ENCODE peak calls at places on chromosomes 4 and X, in seven cellular contexts. P is cardiac muscle cell, Y is OCI-LY7, A is spleen, D is ovary, F is GM23248, I is endodermal cell. S is an unnamed sample.

GRCh38 chr4:37685726-37686372 is 327 bp downstream of the RELL1 start:
- DNase-seq in P (peak; percentile 46), Y (peak; percentile 65), A (no peak), D (peak; percentile 72), F (peak; percentile 76), I (no peak), S (peak; percentile 88)

GRCh38 chrX:39445336-39445735 is 644.1 kb downstream of the MID1IP1 start:
- DNase-seq in P (peak; percentile 11), Y (peak; percentile 11), A (no peak), D (no peak), F (no peak), I (peak; percentile 91), S (no peak)

GRCh38 chr4:41796545-41797210 is 48.2 kb upstream of the PHOX2B start:
- DNase-seq in P (no peak), Y (no peak), A (no peak), D (no peak), F (no peak), I (peak; percentile 90), S (no peak)

GRCh38 chr4:168524006-168524405 is 27.2 kb downstream of the PALLD start:
- DNase-seq in P (peak; percentile 83), Y (no peak), A (no peak), D (no peak), F (peak; percentile 81), I (no peak), S (no peak)

GRCh38 chr4:176778063-176778462 is 14.7 kb downstream of the VEGFC start:
- DNase-seq in P (peak; percentile 81), Y (no peak), A (no peak), D (no peak), F (peak; percentile 92), I (no peak), S (no peak)

GRCh38 chrX:14497184-14497666 is 32.1 kb upstream of the GLRA2 start:
- DNase-seq in P (peak; percentile 5), Y (no peak), A (no peak), D (no peak), F (peak; percentile 31), I (no peak), S (no peak)

GRCh38 chr4:145485120-145485519 is 3.5 kb downstream of the SMAD1 start:
- DNase-seq in P (no peak), Y (no peak), A (no peak), D (no peak), F (no peak), I (no peak), S (no peak)

GRCh38 chr4:142886566-142886965 is 40.5 kb upstream of the INPP4B start:
- DNase-seq in P (no peak), Y (no peak), A (no peak), D (no peak), F (no peak), I (peak; percentile 44), S (no peak)

GRCh38 chr4:152937280-152937534 is 1.1 kb downstream of the FHDC1 start:
- DNase-seq in P (no peak), Y (no peak), A (no peak), D (no peak), F (no peak), I (no peak), S (no peak)

GRCh38 chr4:68490826-68491457 is 43.7 kb downstream of the TMPRSS11E start:
- DNase-seq in P (peak; percentile 5), Y (no peak), A (no peak), D (no peak), F (peak; percentile 9), I (no peak), S (no peak)

GRCh38 chrX:154526901-154527675 is 11.1 kb upstream of the FAM3A start:
- DNase-seq in P (peak; percentile 84), Y (peak; percentile 80), A (peak; percentile 89), D (peak; percentile 88), F (peak; percentile 83), I (peak; percentile 88), S (peak; percentile 89)

GRCh38 chr4:165944900-165945299 is 71.9 kb downstream of the TLL1 start:
- DNase-seq in P (no peak), Y (no peak), A (no peak), D (no peak), F (no peak), I (no peak), S (no peak)

GRCh38 chr4:114599231-114600065 is 841 bp downstream of the UGT8 start:
- DNase-seq in P (no peak), Y (peak; percentile 51), A (peak; percentile 84), D (no peak), F (peak; percentile 8), I (peak; percentile 82), S (no peak)

GRCh38 chr4:114926508-114926907 is 186.9 kb downstream of the NDST4 start:
- DNase-seq in P (no peak), Y (no peak), A (no peak), D (no peak), F (no peak), I (no peak), S (no peak)

GRCh38 chr4:97238956-97239698 is 904.1 kb downstream of the STPG2 start:
- DNase-seq in P (no peak), Y (no peak), A (no peak), D (no peak), F (no peak), I (no peak), S (no peak)

GRCh38 chrX:124619710-124620109 is 273.3 kb downstream of the SH2D1A start:
- DNase-seq in P (no peak), Y (no peak), A (no peak), D (no peak), F (peak; percentile 0), I (no peak), S (no peak)

GRCh38 chrX:24229967-24230366 is 80.4 kb downstream of the ZFX start:
- DNase-seq in P (peak; percentile 71), Y (no peak), A (no peak), D (no peak), F (no peak), I (no peak), S (no peak)

GRCh38 chr4:142238589-142238988 is 602.2 kb downstream of the IL15 start:
- DNase-seq in P (no peak), Y (no peak), A (no peak), D (no peak), F (peak; percentile 75), I (no peak), S (no peak)

GRCh38 chrX:20829665-20830481 is 544.3 kb upstream of the CNKSR2 start:
- DNase-seq in P (peak; percentile 13), Y (no peak), A (no peak), D (no peak), F (peak; percentile 25), I (no peak), S (no peak)

GRCh38 chrX:44317196-44317595 is 26.3 kb downstream of the EFHC2 start:
- DNase-seq in P (no peak), Y (no peak), A (no peak), D (no peak), F (no peak), I (no peak), S (no peak)

GRCh38 chr4:105978684-105979296 is 83.5 kb downstream of the NPNT start:
- DNase-seq in P (peak; percentile 83), Y (no peak), A (no peak), D (no peak), F (peak; percentile 85), I (no peak), S (peak; percentile 78)

GRCh38 chr4:48388504-48389154 is 47.3 kb downstream of the SLAIN2 start:
- DNase-seq in P (peak; percentile 45), Y (no peak), A (no peak), D (no peak), F (peak; percentile 82), I (no peak), S (no peak)

GRCh38 chr4:148345509-148345908 is 96.7 kb downstream of the NR3C2 start:
- DNase-seq in P (no peak), Y (no peak), A (no peak), D (no peak), F (no peak), I (no peak), S (no peak)

DNA sequence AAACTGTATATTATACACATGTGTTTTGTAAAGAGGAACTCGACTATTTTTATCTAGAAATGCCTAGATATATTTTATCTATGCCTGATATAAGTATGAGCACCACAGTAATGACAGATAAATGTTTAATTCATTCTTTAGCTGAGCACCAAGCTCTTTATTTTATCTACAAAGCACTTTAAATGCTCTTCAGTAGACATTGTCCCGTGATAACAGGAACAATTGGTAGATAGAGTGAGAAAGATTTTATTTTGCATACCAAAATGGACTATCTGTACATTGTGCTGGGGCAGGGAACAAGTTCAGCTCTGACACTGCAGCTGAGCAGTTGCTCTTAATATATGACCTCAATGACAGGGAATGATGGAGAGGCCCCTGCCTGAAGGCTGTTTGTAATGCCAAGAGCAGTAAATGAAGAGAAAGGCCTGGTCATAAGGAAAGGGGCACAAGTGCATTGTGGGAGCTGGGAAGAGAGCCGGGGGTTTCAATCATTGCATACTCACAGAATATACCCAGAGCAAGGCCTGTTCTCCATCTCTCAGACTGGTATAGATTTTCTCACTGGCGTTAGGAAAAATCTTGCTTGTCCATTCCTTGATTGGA is 57.3 kb downstream of the SEPTIN11 start:
- DNase-seq in P (no peak), Y (no peak), A (no peak), D (no peak), F (peak; percentile 36), I (no peak), S (no peak)
- H3K4me3 ChIP-seq in P (no peak overlapping the region), Y (no peak overlapping the region), A (no peak overlapping the region), D (no peak overlapping the region), F (no peak overlapping the region), I (no peak overlapping the region), S (no peak overlapping the region)

GRCh38 chrX:68659385-68659784 is 11.9 kb downstream of the STARD8 start:
- DNase-seq in P (peak; percentile 43), Y (no peak), A (no peak), D (no peak), F (no peak), I (peak; percentile 70), S (no peak)

GRCh38 chrX:68660746-68661145 is 13.3 kb downstream of the STARD8 start:
- DNase-seq in P (no peak), Y (no peak), A (no peak), D (no peak), F (no peak), I (no peak), S (no peak)

GRCh38 chrX:68654693-68655092 is 7.2 kb downstream of the STARD8 start:
- DNase-seq in P (no peak), Y (no peak), A (no peak), D (no peak), F (no peak), I (no peak), S (no peak)

GRCh38 chrX:68658530-68658929 is 11.1 kb downstream of the STARD8 start:
- DNase-seq in P (no peak), Y (no peak), A (no peak), D (peak; percentile 30), F (no peak), I (no peak), S (no peak)
- H3K27ac ChIP-seq in P (no peak overlapping the region), Y (no peak overlapping the region), A (no peak overlapping the region), D (no peak overlapping the region), F (no peak overlapping the region), I (no peak overlapping the region), S (no peak overlapping the region)

GRCh38 chrX:139933904-139934303 is 1.1 kb upstream of the ATP11C start:
- DNase-seq in P (no peak), Y (no peak), A (no peak), D (no peak), F (no peak), I (no peak), S (no peak)
- H3K4me3 ChIP-seq in P (no peak overlapping the region), Y (peak overlapping the region; percentile 81), A (peak overlapping the region; percentile 58), D (peak overlapping the region; percentile 60), F (peak overlapping the region; percentile 87), I (peak overlapping the region; percentile 82), S (no peak overlapping the region)

DNA sequence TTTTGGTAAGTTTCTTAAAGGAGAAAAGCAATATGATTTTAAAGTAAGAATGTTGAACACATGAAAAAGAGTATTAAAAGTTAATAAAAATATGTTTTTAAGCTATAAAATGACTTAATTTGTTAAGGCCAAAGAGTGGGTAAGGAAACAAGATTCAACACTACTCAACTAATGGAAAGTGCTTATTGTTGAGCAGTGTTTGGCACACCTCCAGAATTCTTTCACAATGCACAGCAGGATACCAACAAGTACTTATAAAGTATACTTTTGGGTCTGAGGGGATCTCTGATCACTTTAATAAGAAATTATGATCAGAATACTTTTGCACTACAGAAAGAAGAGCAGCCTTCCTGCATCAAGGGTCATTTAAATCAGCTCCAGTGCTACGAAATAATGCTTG is 5.9 kb downstream of the LAMP2 start:
- DNase-seq in P (peak; percentile 83), Y (no peak), A (no peak), D (peak; percentile 34), F (peak; percentile 27), I (no peak), S (no peak)
- H3K27ac ChIP-seq in P (no peak overlapping the region), Y (no peak overlapping the region), A (peak overlapping the region; percentile 71), D (no peak overlapping the region), F (no peak overlapping the region), I (no peak overlapping the region), S (no peak overlapping the region)